ENCODE peak calls at places on chromosome 18, in eight cellular contexts. N is activated B cell treated with CpG ODN at 0.5 μM for 24 hours; M is activated T-helper 17 cell treated with anti-CD3 and anti-CD28 coated beads, Interleukin-2, amount 50 U/mL, for 72 hours; Q is stimulated activated naive B cell treated with anti-CD40 and anti-IgM and Interleukin-4, amounts not matched to agents 10 μg/mL and 1 μg/mL and 100 μg/mL, for 72 hours; X is left colon; I is T-cell; E is activated T-cell treated with anti-CD3 and anti-CD28 coated beads, Interleukin-2, amount 50 U/mL, for 4 hours; P is activated naive CD8-positive, alpha-beta T cell treated with anti-CD3 and anti-CD28 coated beads, Interleukin-2, amount 50 U/mL, for 24 hours. C is an unnamed sample.

GRCh38 chr18:9404565-9405060 is 70.0 kb downstream of the TWSG1 start:
- ATAC-seq in N (peak; percentile 84), M (peak; percentile 48), Q (peak; percentile 92), X (no peak), I (peak; percentile 85), E (peak; percentile 48), P (peak; percentile 69), C (peak; percentile 68)

GRCh38 chr18:57427429-57428181 is 7.6 kb upstream of the ONECUT2 start:
- ATAC-seq in N (no peak), M (no peak), Q (no peak), X (peak; percentile 81), I (no peak), E (no peak), P (no peak), C (no peak)

GRCh38 chr18:75010260-75010659 is 198.7 kb downstream of the PTGR3 start:
- ATAC-seq in N (no peak), M (no peak), Q (no peak), X (no peak), I (no peak), E (no peak), P (no peak), C (no peak)

GRCh38 chr18:22185298-22185697 is 15.9 kb downstream of the GATA6 start:
- ATAC-seq in N (no peak), M (no peak), Q (no peak), X (peak; percentile 33), I (no peak), E (no peak), P (no peak), C (no peak)

GRCh38 chr18:12516049-12516677 is 108.4 kb downstream of the PRELID3A start:
- ATAC-seq in N (no peak), M (no peak), Q (no peak), X (no peak), I (no peak), E (no peak), P (no peak), C (no peak)

GRCh38 chr18:13520306-13520705 is 206.1 kb downstream of the FAM210A start:
- ATAC-seq in N (no peak), M (no peak), Q (no peak), X (no peak), I (no peak), E (no peak), P (no peak), C (no peak)

GRCh38 chr18:35369126-35369525 is 8.0 kb downstream of the ZNF396 start:
- ATAC-seq in N (no peak), M (no peak), Q (no peak), X (no peak), I (no peak), E (no peak), P (no peak), C (no peak)

GRCh38 chr18:36828157-36828629 is 609 bp downstream of the TPGS2 start:
- ATAC-seq in N (no peak), M (peak; percentile 1), Q (peak; percentile 12), X (peak; percentile 29), I (peak; percentile 0), E (peak; percentile 2), P (no peak), C (peak; percentile 17)

GRCh38 chr18:7300971-7301553 is 70.2 kb downstream of the LRRC30 start:
- ATAC-seq in N (no peak), M (no peak), Q (no peak), X (no peak), I (no peak), E (no peak), P (no peak), C (no peak)

GRCh38 chr18:57544958-57545661 is 41.4 kb downstream of the FECH start:
- ATAC-seq in N (no peak), M (no peak), Q (peak; percentile 80), X (no peak), I (no peak), E (no peak), P (no peak), C (no peak)

GRCh38 chr18:63263444-63263843 is 56.1 kb downstream of the BCL2 start:
- ATAC-seq in N (no peak), M (no peak), Q (no peak), X (no peak), I (no peak), E (no peak), P (no peak), C (no peak)

GRCh38 chr18:9449580-9449979 is 25.7 kb upstream of the RALBP1 start:
- ATAC-seq in N (no peak), M (no peak), Q (no peak), X (no peak), I (no peak), E (no peak), P (no peak), C (no peak)

GRCh38 chr18:48328473-48329205 is 80.5 kb downstream of the ZBTB7C start:
- ATAC-seq in N (no peak), M (no peak), Q (no peak), X (no peak), I (no peak), E (no peak), P (no peak), C (no peak)

GRCh38 chr18:74282359-74283254 is 9.2 kb downstream of the CYB5A start:
- ATAC-seq in N (no peak), M (peak; percentile 21), Q (no peak), X (peak; percentile 58), I (no peak), E (no peak), P (no peak), C (peak; percentile 19)